ENCODE peak calls at places on chromosomes 2 and 18, in five cellular contexts. One of them, this sample, is unnamed.

GRCh38 chr2:230974096-230974913 is 21.6 kb upstream of the SPATA3 start:
- DNase-seq in PC-3: peak
- DNase-seq in Peyer's patch: peak
- DNase-seq in CD4-positive, alpha-beta T cell: peak
- DNase-seq in transverse colon: peak
- DNase-seq in this sample: peak

GRCh38 chr2:228827056-228827455 is 444.0 kb downstream of the PID1 start:
- DNase-seq in PC-3: peak
- DNase-seq in Peyer's patch: no peak
- DNase-seq in CD4-positive, alpha-beta T cell: no peak
- DNase-seq in transverse colon: no peak
- DNase-seq in this sample: no peak

GRCh38 chr2:38315707-38316333 is 61.3 kb downstream of the ATL2 start:
- DNase-seq in PC-3: peak
- DNase-seq in Peyer's patch: no peak
- DNase-seq in CD4-positive, alpha-beta T cell: no peak
- DNase-seq in transverse colon: no peak
- DNase-seq in this sample: peak

GRCh38 chr2:12412898-12413305 is 303.8 kb upstream of the TRIB2 start:
- DNase-seq in PC-3: no peak
- DNase-seq in Peyer's patch: no peak
- DNase-seq in CD4-positive, alpha-beta T cell: no peak
- DNase-seq in transverse colon: no peak
- DNase-seq in this sample: no peak

GRCh38 chr2:37575780-37576179 is 95.7 kb downstream of the CDC42EP3 start:
- DNase-seq in PC-3: peak
- DNase-seq in Peyer's patch: no peak
- DNase-seq in CD4-positive, alpha-beta T cell: no peak
- DNase-seq in transverse colon: no peak
- DNase-seq in this sample: no peak

GRCh38 chr2:37838541-37839167 is 86.4 kb upstream of the RMDN2 start:
- DNase-seq in PC-3: no peak
- DNase-seq in Peyer's patch: no peak
- DNase-seq in CD4-positive, alpha-beta T cell: no peak
- DNase-seq in transverse colon: no peak
- DNase-seq in this sample: no peak

GRCh38 chr2:36380624-36381481 is 25.3 kb downstream of the CRIM1 start:
- DNase-seq in PC-3: peak
- DNase-seq in Peyer's patch: peak
- DNase-seq in CD4-positive, alpha-beta T cell: no peak
- DNase-seq in transverse colon: peak
- DNase-seq in this sample: no peak

GRCh38 chr2:238761802-238762373 is 86.0 kb upstream of the TWIST2 start:
- DNase-seq in PC-3: peak
- DNase-seq in Peyer's patch: no peak
- DNase-seq in CD4-positive, alpha-beta T cell: no peak
- DNase-seq in transverse colon: no peak
- DNase-seq in this sample: no peak

GRCh38 chr2:120262761-120263428 is 10.2 kb downstream of the RALB start:
- DNase-seq in PC-3: no peak
- DNase-seq in Peyer's patch: no peak
- DNase-seq in CD4-positive, alpha-beta T cell: no peak
- DNase-seq in transverse colon: no peak
- DNase-seq in this sample: no peak

GRCh38 chr18:54296017-54296416 is 26.7 kb downstream of the POLI start:
- DNase-seq in PC-3: peak
- DNase-seq in Peyer's patch: no peak
- DNase-seq in CD4-positive, alpha-beta T cell: no peak
- DNase-seq in transverse colon: no peak
- DNase-seq in this sample: no peak

GRCh38 chr2:72330673-72331072 is 183.0 kb upstream of the CYP26B1 start:
- DNase-seq in PC-3: peak
- DNase-seq in Peyer's patch: no peak
- DNase-seq in CD4-positive, alpha-beta T cell: no peak
- DNase-seq in transverse colon: no peak
- DNase-seq in this sample: no peak

GRCh38 chr2:120218181-120218580 is 5.0 kb downstream of the TMEM185B start:
- DNase-seq in PC-3: no peak
- DNase-seq in Peyer's patch: peak
- DNase-seq in CD4-positive, alpha-beta T cell: no peak
- DNase-seq in transverse colon: no peak
- DNase-seq in this sample: no peak

GRCh38 chr2:130755234-130756040 is at the start of gene AMER3:
- DNase-seq in PC-3: no peak
- DNase-seq in Peyer's patch: no peak
- DNase-seq in CD4-positive, alpha-beta T cell: no peak
- DNase-seq in transverse colon: no peak
- DNase-seq in this sample: no peak

GRCh38 chr2:117562654-117563053 is 251.8 kb upstream of the DDX18 start:
- DNase-seq in PC-3: no peak
- DNase-seq in Peyer's patch: no peak
- DNase-seq in CD4-positive, alpha-beta T cell: no peak
- DNase-seq in transverse colon: no peak
- DNase-seq in this sample: no peak

GRCh38 chr2:239638376-239638775 is 237.6 kb upstream of the HDAC4 start:
- DNase-seq in PC-3: no peak
- DNase-seq in Peyer's patch: no peak
- DNase-seq in CD4-positive, alpha-beta T cell: no peak
- DNase-seq in transverse colon: no peak
- DNase-seq in this sample: no peak

GRCh38 chr2:30979822-30980245 is 158.4 kb downstream of the GALNT14 start:
- DNase-seq in PC-3: peak
- DNase-seq in Peyer's patch: no peak
- DNase-seq in CD4-positive, alpha-beta T cell: no peak
- DNase-seq in transverse colon: no peak
- DNase-seq in this sample: no peak

GRCh38 chr2:207239754-207240494 is 74.2 kb upstream of the KLF7 start:
- DNase-seq in PC-3: peak
- DNase-seq in Peyer's patch: no peak
- DNase-seq in CD4-positive, alpha-beta T cell: no peak
- DNase-seq in transverse colon: no peak
- DNase-seq in this sample: no peak

GRCh38 chr2:132670961-132671781 is 1.2 kb upstream of the LYPD1 start:
- DNase-seq in PC-3: peak
- DNase-seq in Peyer's patch: no peak
- DNase-seq in CD4-positive, alpha-beta T cell: no peak
- DNase-seq in transverse colon: no peak
- DNase-seq in this sample: no peak

GRCh38 chr2:8737571-8738175 is 55.8 kb downstream of the ID2 start:
- DNase-seq in PC-3: no peak
- DNase-seq in Peyer's patch: no peak
- DNase-seq in CD4-positive, alpha-beta T cell: no peak
- DNase-seq in transverse colon: no peak
- DNase-seq in this sample: no peak

GRCh38 chr2:240571314-240571973 is 3.2 kb downstream of the RNPEPL1 start:
- DNase-seq in PC-3: no peak
- DNase-seq in Peyer's patch: peak
- DNase-seq in CD4-positive, alpha-beta T cell: no peak
- DNase-seq in transverse colon: peak
- DNase-seq in this sample: no peak

GRCh38 chr2:215060851-215061541 is 77.4 kb downstream of the ABCA12 start:
- DNase-seq in PC-3: no peak
- DNase-seq in Peyer's patch: no peak
- DNase-seq in CD4-positive, alpha-beta T cell: no peak
- DNase-seq in transverse colon: no peak
- DNase-seq in this sample: no peak

GRCh38 chr18:37449618-37450017 is 116.0 kb downstream of the CELF4 start:
- DNase-seq in PC-3: no peak
- DNase-seq in Peyer's patch: no peak
- DNase-seq in CD4-positive, alpha-beta T cell: no peak
- DNase-seq in transverse colon: no peak
- DNase-seq in this sample: no peak

GRCh38 chr18:38077219-38077618 is 511.6 kb upstream of the CELF4 start:
- DNase-seq in PC-3: no peak
- DNase-seq in Peyer's patch: no peak
- DNase-seq in CD4-positive, alpha-beta T cell: no peak
- DNase-seq in transverse colon: no peak
- DNase-seq in this sample: no peak

GRCh38 chr18:57542801-57543427 is 43.6 kb downstream of the FECH start:
- DNase-seq in PC-3: no peak
- DNase-seq in Peyer's patch: no peak
- DNase-seq in CD4-positive, alpha-beta T cell: no peak
- DNase-seq in transverse colon: no peak
- DNase-seq in this sample: no peak

DNA sequence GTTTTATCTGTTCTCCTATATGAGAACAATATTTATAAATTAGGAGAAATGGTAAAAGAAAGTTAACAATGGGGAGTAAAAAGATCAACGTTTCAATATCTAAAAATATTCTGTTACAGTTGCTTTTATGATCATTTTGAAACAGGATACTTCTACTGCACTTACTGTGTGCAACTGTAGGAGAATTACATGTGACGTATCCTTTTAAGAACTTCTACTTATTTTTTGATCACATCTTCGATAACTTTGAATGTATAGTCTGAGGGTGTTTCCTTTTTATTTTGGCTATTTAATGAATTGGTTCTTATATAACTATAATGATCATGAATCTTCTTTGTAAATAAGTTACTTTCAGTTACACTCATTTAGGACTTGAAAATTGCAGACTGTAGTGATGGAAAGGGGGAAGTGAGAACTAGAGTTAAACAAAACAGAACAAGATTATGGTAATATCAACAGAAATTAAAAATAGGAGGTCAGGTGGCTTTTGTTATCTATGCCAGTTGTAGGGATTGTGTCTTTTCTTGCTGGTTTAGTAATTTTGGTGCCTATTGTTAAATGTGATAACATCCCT is 109.9 kb downstream of the MSTN start:
- DNase-seq in PC-3: no peak
- DNase-seq in Peyer's patch: no peak
- DNase-seq in CD4-positive, alpha-beta T cell: no peak
- DNase-seq in transverse colon: no peak
- DNase-seq in this sample: no peak
- H3K27ac ChIP-seq in PC-3: no peak
- H3K27ac ChIP-seq in Peyer's patch: no peak
- H3K27ac ChIP-seq in CD4-positive, alpha-beta T cell: no peak
- H3K27ac ChIP-seq in transverse colon: no peak
- H3K27ac ChIP-seq in this sample: no peak

GRCh38 chr2:1717129-1717528 is 27.2 kb downstream of the PXDN start:
- DNase-seq in PC-3: peak
- DNase-seq in Peyer's patch: no peak
- DNase-seq in CD4-positive, alpha-beta T cell: no peak
- DNase-seq in transverse colon: no peak
- DNase-seq in this sample: no peak
- H3K27ac ChIP-seq in PC-3: peak
- H3K27ac ChIP-seq in Peyer's patch: no peak
- H3K27ac ChIP-seq in CD4-positive, alpha-beta T cell: no peak
- H3K27ac ChIP-seq in transverse colon: peak
- H3K27ac ChIP-seq in this sample: no peak

GRCh38 chr2:101306410-101306809 is 2.1 kb downstream of the RNF149 start:
- DNase-seq in PC-3: no peak
- DNase-seq in Peyer's patch: no peak
- DNase-seq in CD4-positive, alpha-beta T cell: no peak
- DNase-seq in transverse colon: no peak
- DNase-seq in this sample: peak
- H3K27ac ChIP-seq in PC-3: peak
- H3K27ac ChIP-seq in Peyer's patch: peak
- H3K27ac ChIP-seq in CD4-positive, alpha-beta T cell: peak
- H3K27ac ChIP-seq in transverse colon: peak
- H3K27ac ChIP-seq in this sample: peak

GRCh38 chr18:25446972-25447371 is 95.0 kb upstream of the ZNF521 start:
- DNase-seq in PC-3: no peak
- DNase-seq in Peyer's patch: no peak
- DNase-seq in CD4-positive, alpha-beta T cell: no peak
- DNase-seq in transverse colon: no peak
- DNase-seq in this sample: no peak

GRCh38 chr18:25453556-25454269 is 101.7 kb upstream of the ZNF521 start:
- DNase-seq in PC-3: no peak
- DNase-seq in Peyer's patch: no peak
- DNase-seq in CD4-positive, alpha-beta T cell: no peak
- DNase-seq in transverse colon: no peak
- DNase-seq in this sample: no peak

GRCh38 chr18:25445430-25445829 is 93.5 kb upstream of the ZNF521 start:
- DNase-seq in PC-3: no peak
- DNase-seq in Peyer's patch: no peak
- DNase-seq in CD4-positive, alpha-beta T cell: no peak
- DNase-seq in transverse colon: no peak
- DNase-seq in this sample: no peak

GRCh38 chr18:25451077-25451658 is 99.2 kb upstream of the ZNF521 start:
- DNase-seq in PC-3: no peak
- DNase-seq in Peyer's patch: no peak
- DNase-seq in CD4-positive, alpha-beta T cell: no peak
- DNase-seq in transverse colon: no peak
- DNase-seq in this sample: no peak

DNA sequence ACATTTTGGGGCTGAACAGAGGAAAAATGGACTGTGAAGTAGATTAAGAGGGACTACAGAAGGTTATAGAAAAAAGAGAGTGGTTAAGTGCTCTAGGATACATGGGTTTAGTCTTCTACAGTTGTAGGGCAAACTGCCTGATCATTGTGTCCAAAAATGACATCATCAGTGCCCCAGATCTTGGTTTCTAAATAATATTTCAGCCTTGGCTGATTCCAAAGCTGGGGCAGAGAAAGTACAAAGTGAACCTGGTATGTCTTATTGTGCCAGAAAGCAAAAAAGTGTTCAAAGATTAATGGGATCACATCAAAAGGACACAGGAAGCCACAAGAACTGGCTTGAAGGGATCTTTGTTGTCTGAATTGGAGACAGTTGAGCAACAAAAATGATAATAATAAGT is 97.1 kb upstream of the ZNF521 start:
- DNase-seq in PC-3: no peak
- DNase-seq in Peyer's patch: no peak
- DNase-seq in CD4-positive, alpha-beta T cell: no peak
- DNase-seq in transverse colon: no peak
- DNase-seq in this sample: no peak
- H3K27ac ChIP-seq in PC-3: no peak
- H3K27ac ChIP-seq in Peyer's patch: no peak
- H3K27ac ChIP-seq in CD4-positive, alpha-beta T cell: no peak
- H3K27ac ChIP-seq in transverse colon: no peak
- H3K27ac ChIP-seq in this sample: no peak

DNA sequence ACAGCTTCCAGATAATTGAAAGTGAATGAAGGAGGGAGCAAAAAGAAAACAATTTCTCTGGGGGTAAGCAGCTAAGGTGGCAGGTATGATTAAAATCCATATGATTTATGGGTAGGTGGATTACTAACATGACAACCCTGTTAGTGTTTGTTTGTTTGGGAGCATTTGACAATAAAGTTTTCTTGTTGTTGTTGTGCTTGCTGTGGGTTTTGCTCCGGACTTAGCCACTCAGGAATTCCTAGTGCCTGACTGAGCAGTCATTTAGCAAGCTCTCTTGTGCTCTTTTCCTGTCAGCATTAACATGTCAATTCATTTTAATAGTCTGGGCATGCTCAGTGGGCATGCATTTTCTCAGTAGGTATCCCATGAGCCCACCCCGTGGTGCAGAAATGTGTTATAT is 674.8 kb upstream of the ZEB2 start:
- DNase-seq in PC-3: no peak
- DNase-seq in Peyer's patch: no peak
- DNase-seq in CD4-positive, alpha-beta T cell: no peak
- DNase-seq in transverse colon: no peak
- DNase-seq in this sample: no peak
- H3K27ac ChIP-seq in PC-3: no peak
- H3K27ac ChIP-seq in Peyer's patch: no peak
- H3K27ac ChIP-seq in CD4-positive, alpha-beta T cell: no peak
- H3K27ac ChIP-seq in transverse colon: no peak
- H3K27ac ChIP-seq in this sample: no peak

This sample was measured in CD4-positive, CD25-positive, alpha-beta regulatory T cell.